ENCODE peak calls at places on chromosomes 4 and X, in five cellular contexts. One of them, this sample, is unnamed.

GRCh38 chr4:109576462-109576861 is 16.4 kb downstream of the MCUB start:
- DNase-seq in stimulated activated CD4-positive, alpha-beta T cell treated with anti-CD3 and anti-CD28 coated beads, Interleukin-1b, Interleukin-23, amount 100 ng/mL, for 24 hours: no peak
- DNase-seq in lower leg skin: no peak
- DNase-seq in NCI-H1436 treated with DMSO at 0.1 percent for 48 hours: peak
- DNase-seq in head of caudate nucleus: no peak
- DNase-seq in this sample: no peak

GRCh38 chr4:6909970-6910339 is 329 bp downstream of the TBC1D14 start:
- DNase-seq in head of caudate nucleus: peak
- DNase-seq in NCI-H1436 treated with DMSO at 0.1 percent for 48 hours: no peak
- DNase-seq in stimulated activated CD4-positive, alpha-beta T cell treated with anti-CD3 and anti-CD28 coated beads, Interleukin-1b, Interleukin-23, amount 100 ng/mL, for 24 hours: peak
- DNase-seq in lower leg skin: no peak
- DNase-seq in this sample: no peak

GRCh38 chr4:184238072-184238743 is 20.5 kb upstream of the ENPP6 start:
- DNase-seq in lower leg skin: no peak
- DNase-seq in stimulated activated CD4-positive, alpha-beta T cell treated with anti-CD3 and anti-CD28 coated beads, Interleukin-1b, Interleukin-23, amount 100 ng/mL, for 24 hours: no peak
- DNase-seq in head of caudate nucleus: no peak
- DNase-seq in NCI-H1436 treated with DMSO at 0.1 percent for 48 hours: no peak
- DNase-seq in this sample: no peak

GRCh38 chr4:187937557-187937956 is 58.0 kb upstream of the ZFP42 start:
- DNase-seq in head of caudate nucleus: no peak
- DNase-seq in lower leg skin: no peak
- DNase-seq in NCI-H1436 treated with DMSO at 0.1 percent for 48 hours: no peak
- DNase-seq in stimulated activated CD4-positive, alpha-beta T cell treated with anti-CD3 and anti-CD28 coated beads, Interleukin-1b, Interleukin-23, amount 100 ng/mL, for 24 hours: no peak
- DNase-seq in this sample: no peak

GRCh38 chrX:10177620-10178019 is 20.8 kb downstream of the CLCN4 start:
- DNase-seq in head of caudate nucleus: no peak
- DNase-seq in NCI-H1436 treated with DMSO at 0.1 percent for 48 hours: no peak
- DNase-seq in stimulated activated CD4-positive, alpha-beta T cell treated with anti-CD3 and anti-CD28 coated beads, Interleukin-1b, Interleukin-23, amount 100 ng/mL, for 24 hours: no peak
- DNase-seq in lower leg skin: no peak
- DNase-seq in this sample: no peak

GRCh38 chr4:34182346-34182745 is 2062.0 kb downstream of the ARAP2 start:
- DNase-seq in lower leg skin: no peak
- DNase-seq in head of caudate nucleus: no peak
- DNase-seq in NCI-H1436 treated with DMSO at 0.1 percent for 48 hours: no peak
- DNase-seq in stimulated activated CD4-positive, alpha-beta T cell treated with anti-CD3 and anti-CD28 coated beads, Interleukin-1b, Interleukin-23, amount 100 ng/mL, for 24 hours: no peak
- DNase-seq in this sample: no peak

GRCh38 chr4:156362581-156362980 is 408.9 kb upstream of the CTSO start:
- DNase-seq in stimulated activated CD4-positive, alpha-beta T cell treated with anti-CD3 and anti-CD28 coated beads, Interleukin-1b, Interleukin-23, amount 100 ng/mL, for 24 hours: no peak
- DNase-seq in head of caudate nucleus: no peak
- DNase-seq in NCI-H1436 treated with DMSO at 0.1 percent for 48 hours: no peak
- DNase-seq in lower leg skin: no peak
- DNase-seq in this sample: no peak

GRCh38 chr4:65391382-65391781 is 278.9 kb downstream of the EPHA5 start:
- DNase-seq in stimulated activated CD4-positive, alpha-beta T cell treated with anti-CD3 and anti-CD28 coated beads, Interleukin-1b, Interleukin-23, amount 100 ng/mL, for 24 hours: no peak
- DNase-seq in lower leg skin: no peak
- DNase-seq in head of caudate nucleus: no peak
- DNase-seq in NCI-H1436 treated with DMSO at 0.1 percent for 48 hours: no peak
- DNase-seq in this sample: no peak

GRCh38 chr4:8259743-8260430 is 9.7 kb upstream of the HTRA3 start:
- DNase-seq in NCI-H1436 treated with DMSO at 0.1 percent for 48 hours: no peak
- DNase-seq in stimulated activated CD4-positive, alpha-beta T cell treated with anti-CD3 and anti-CD28 coated beads, Interleukin-1b, Interleukin-23, amount 100 ng/mL, for 24 hours: no peak
- DNase-seq in lower leg skin: no peak
- DNase-seq in head of caudate nucleus: no peak
- DNase-seq in this sample: no peak

GRCh38 chrX:149570668-149571067 is 16.6 kb downstream of the MAGEA9B start:
- DNase-seq in lower leg skin: no peak
- DNase-seq in stimulated activated CD4-positive, alpha-beta T cell treated with anti-CD3 and anti-CD28 coated beads, Interleukin-1b, Interleukin-23, amount 100 ng/mL, for 24 hours: no peak
- DNase-seq in NCI-H1436 treated with DMSO at 0.1 percent for 48 hours: no peak
- DNase-seq in head of caudate nucleus: no peak
- DNase-seq in this sample: no peak

GRCh38 chr4:151641167-151641566 is 119.6 kb downstream of the GATB start:
- DNase-seq in lower leg skin: no peak
- DNase-seq in NCI-H1436 treated with DMSO at 0.1 percent for 48 hours: no peak
- DNase-seq in stimulated activated CD4-positive, alpha-beta T cell treated with anti-CD3 and anti-CD28 coated beads, Interleukin-1b, Interleukin-23, amount 100 ng/mL, for 24 hours: no peak
- DNase-seq in head of caudate nucleus: no peak
- DNase-seq in this sample: no peak

GRCh38 chr4:55071951-55072350 is 53.4 kb downstream of the KDR start:
- DNase-seq in head of caudate nucleus: no peak
- DNase-seq in lower leg skin: no peak
- DNase-seq in NCI-H1436 treated with DMSO at 0.1 percent for 48 hours: no peak
- DNase-seq in stimulated activated CD4-positive, alpha-beta T cell treated with anti-CD3 and anti-CD28 coated beads, Interleukin-1b, Interleukin-23, amount 100 ng/mL, for 24 hours: no peak
- DNase-seq in this sample: no peak

GRCh38 chr4:81469774-81470455 is 1.8 kb downstream of the RASGEF1B start:
- DNase-seq in NCI-H1436 treated with DMSO at 0.1 percent for 48 hours: no peak
- DNase-seq in stimulated activated CD4-positive, alpha-beta T cell treated with anti-CD3 and anti-CD28 coated beads, Interleukin-1b, Interleukin-23, amount 100 ng/mL, for 24 hours: no peak
- DNase-seq in lower leg skin: no peak
- DNase-seq in head of caudate nucleus: no peak
- DNase-seq in this sample: no peak

GRCh38 chr4:147049940-147050852 is 104.5 kb upstream of the TTC29 start:
- DNase-seq in NCI-H1436 treated with DMSO at 0.1 percent for 48 hours: no peak
- DNase-seq in head of caudate nucleus: no peak
- DNase-seq in stimulated activated CD4-positive, alpha-beta T cell treated with anti-CD3 and anti-CD28 coated beads, Interleukin-1b, Interleukin-23, amount 100 ng/mL, for 24 hours: no peak
- DNase-seq in lower leg skin: no peak
- DNase-seq in this sample: no peak

GRCh38 chrX:47456080-47456479 is 26.9 kb downstream of the ZNF41 start:
- DNase-seq in stimulated activated CD4-positive, alpha-beta T cell treated with anti-CD3 and anti-CD28 coated beads, Interleukin-1b, Interleukin-23, amount 100 ng/mL, for 24 hours: no peak
- DNase-seq in lower leg skin: no peak
- DNase-seq in head of caudate nucleus: no peak
- DNase-seq in NCI-H1436 treated with DMSO at 0.1 percent for 48 hours: no peak
- DNase-seq in this sample: no peak

GRCh38 chrX:40544343-40545250 is 36.2 kb upstream of the ATP6AP2 start:
- DNase-seq in head of caudate nucleus: no peak
- DNase-seq in NCI-H1436 treated with DMSO at 0.1 percent for 48 hours: no peak
- DNase-seq in stimulated activated CD4-positive, alpha-beta T cell treated with anti-CD3 and anti-CD28 coated beads, Interleukin-1b, Interleukin-23, amount 100 ng/mL, for 24 hours: no peak
- DNase-seq in lower leg skin: no peak
- DNase-seq in this sample: peak

GRCh38 chr4:124945422-124945821 is 232.9 kb upstream of the ANKRD50 start:
- DNase-seq in stimulated activated CD4-positive, alpha-beta T cell treated with anti-CD3 and anti-CD28 coated beads, Interleukin-1b, Interleukin-23, amount 100 ng/mL, for 24 hours: no peak
- DNase-seq in head of caudate nucleus: no peak
- DNase-seq in NCI-H1436 treated with DMSO at 0.1 percent for 48 hours: no peak
- DNase-seq in lower leg skin: no peak
- DNase-seq in this sample: no peak

GRCh38 chr4:34720563-34720962 is 1523.8 kb downstream of the ARAP2 start:
- DNase-seq in head of caudate nucleus: no peak
- DNase-seq in stimulated activated CD4-positive, alpha-beta T cell treated with anti-CD3 and anti-CD28 coated beads, Interleukin-1b, Interleukin-23, amount 100 ng/mL, for 24 hours: no peak
- DNase-seq in NCI-H1436 treated with DMSO at 0.1 percent for 48 hours: no peak
- DNase-seq in lower leg skin: no peak
- DNase-seq in this sample: no peak

GRCh38 chr4:151799417-151800030 is 38.7 kb upstream of the GATB start:
- DNase-seq in lower leg skin: no peak
- DNase-seq in stimulated activated CD4-positive, alpha-beta T cell treated with anti-CD3 and anti-CD28 coated beads, Interleukin-1b, Interleukin-23, amount 100 ng/mL, for 24 hours: no peak
- DNase-seq in head of caudate nucleus: no peak
- DNase-seq in NCI-H1436 treated with DMSO at 0.1 percent for 48 hours: no peak
- DNase-seq in this sample: no peak

GRCh38 chrX:147891886-147892285 is 19.8 kb upstream of the FMR1 start:
- DNase-seq in lower leg skin: no peak
- DNase-seq in head of caudate nucleus: no peak
- DNase-seq in NCI-H1436 treated with DMSO at 0.1 percent for 48 hours: no peak
- DNase-seq in stimulated activated CD4-positive, alpha-beta T cell treated with anti-CD3 and anti-CD28 coated beads, Interleukin-1b, Interleukin-23, amount 100 ng/mL, for 24 hours: no peak
- DNase-seq in this sample: no peak

GRCh38 chrX:2391869-2392606 is 108.7 kb downstream of the DHRSX start:
- DNase-seq in stimulated activated CD4-positive, alpha-beta T cell treated with anti-CD3 and anti-CD28 coated beads, Interleukin-1b, Interleukin-23, amount 100 ng/mL, for 24 hours: no peak
- DNase-seq in NCI-H1436 treated with DMSO at 0.1 percent for 48 hours: no peak
- DNase-seq in head of caudate nucleus: no peak
- DNase-seq in lower leg skin: no peak
- DNase-seq in this sample: no peak

GRCh38 chr4:108172231-108172779 is 3.6 kb upstream of the LEF1 start:
- DNase-seq in NCI-H1436 treated with DMSO at 0.1 percent for 48 hours: no peak
- DNase-seq in head of caudate nucleus: no peak
- DNase-seq in lower leg skin: no peak
- DNase-seq in stimulated activated CD4-positive, alpha-beta T cell treated with anti-CD3 and anti-CD28 coated beads, Interleukin-1b, Interleukin-23, amount 100 ng/mL, for 24 hours: no peak
- DNase-seq in this sample: no peak

GRCh38 chrX:102833136-102833535 is 103.9 kb upstream of the RAB40AL start:
- DNase-seq in NCI-H1436 treated with DMSO at 0.1 percent for 48 hours: no peak
- DNase-seq in stimulated activated CD4-positive, alpha-beta T cell treated with anti-CD3 and anti-CD28 coated beads, Interleukin-1b, Interleukin-23, amount 100 ng/mL, for 24 hours: no peak
- DNase-seq in head of caudate nucleus: no peak
- DNase-seq in lower leg skin: no peak
- DNase-seq in this sample: no peak

GRCh38 chrX:37918168-37918567 is 70.8 kb upstream of the DYNLT3 start:
- DNase-seq in lower leg skin: no peak
- DNase-seq in NCI-H1436 treated with DMSO at 0.1 percent for 48 hours: no peak
- DNase-seq in stimulated activated CD4-positive, alpha-beta T cell treated with anti-CD3 and anti-CD28 coated beads, Interleukin-1b, Interleukin-23, amount 100 ng/mL, for 24 hours: no peak
- DNase-seq in head of caudate nucleus: no peak
- DNase-seq in this sample: no peak

This sample was measured in mesenteric fat pad.